ENCODE peak calls at places on chromosome 2, in five cellular contexts. Q is BE2C, D is fibroblast of the conjunctiva, T is mesenteric fat pad, W is ureter. M is an unnamed sample.

GRCh38 chr2:64493788-64494187 is 30.3 kb upstream of the AFTPH start:
- DNase-seq in Q (no peak), D (no peak), T (no peak), W (no peak), M (no peak)

GRCh38 chr2:172293952-172294351 is 133.4 kb upstream of the ITGA6 start:
- DNase-seq in Q (peak; percentile 49), D (peak; percentile 20), T (no peak), W (peak; percentile 77), M (no peak)

GRCh38 chr2:222404126-222404891 is 20.0 kb upstream of the SGPP2 start:
- DNase-seq in Q (no peak), D (no peak), T (no peak), W (no peak), M (no peak)

GRCh38 chr2:141791521-141791920 is 339.3 kb downstream of the LRP1B start:
- DNase-seq in Q (no peak), D (no peak), T (no peak), W (no peak), M (no peak)

GRCh38 chr2:179235463-179236108 is 29.0 kb downstream of the SESTD1 start:
- DNase-seq in Q (no peak), D (peak; percentile 71), T (no peak), W (no peak), M (no peak)

GRCh38 chr2:85222792-85223191 is 89.6 kb downstream of the TCF7L1 start:
- DNase-seq in Q (no peak), D (no peak), T (no peak), W (no peak), M (no peak)

GRCh38 chr2:11746376-11746806 is at the start of gene LPIN1:
- DNase-seq in Q (peak; percentile 96), D (peak; percentile 70), T (peak; percentile 96), W (peak; percentile 93), M (peak; percentile 57)

GRCh38 chr2:120435671-120436459 is 89.9 kb downstream of the INHBB start:
- DNase-seq in Q (no peak), D (peak; percentile 8), T (peak; percentile 83), W (no peak), M (no peak)

GRCh38 chr2:5970347-5970746 is 278.2 kb downstream of the SOX11 start:
- DNase-seq in Q (no peak), D (no peak), T (no peak), W (no peak), M (no peak)

GRCh38 chr2:40364143-40364903 is 87.6 kb downstream of the SLC8A1 start:
- DNase-seq in Q (no peak), D (no peak), T (no peak), W (no peak), M (no peak)

GRCh38 chr2:146123714-146124113 is 1603.8 kb upstream of the ZEB2 start:
- DNase-seq in Q (no peak), D (no peak), T (no peak), W (no peak), M (no peak)

GRCh38 chr2:18993756-18994155 is 364.7 kb downstream of the OSR1 start:
- DNase-seq in Q (no peak), D (no peak), T (no peak), W (no peak), M (no peak)

GRCh38 chr2:65974067-65974723 is 460.7 kb upstream of the MEIS1 start:
- DNase-seq in Q (no peak), D (no peak), T (no peak), W (no peak), M (no peak)

GRCh38 chr2:114170070-114170469 is 272.4 kb upstream of the DPP10 start:
- DNase-seq in Q (no peak), D (no peak), T (no peak), W (no peak), M (no peak)

GRCh38 chr2:238690673-238690965 is 157.3 kb upstream of the TWIST2 start:
- DNase-seq in Q (no peak), D (no peak), T (peak; percentile 85), W (no peak), M (no peak)

GRCh38 chr2:198374375-198375072 is 570.1 kb downstream of the PLCL1 start:
- DNase-seq in Q (peak; percentile 57), D (peak; percentile 68), T (no peak), W (no peak), M (no peak)

M was measured in smooth muscle cell of the brain vasculature.